ENCODE peak calls at places on chromosome 5, in six cellular contexts. M, L, O, P, J and Y are unnamed samples.

GRCh38 chr5:63293317-63293716 is 668.9 kb downstream of the HTR1A start:
- DNase-seq in L (no peak), O (no peak), P (no peak), M (no peak), J (no peak), Y (no peak)

GRCh38 chr5:112492291-112492690 is 73.2 kb upstream of the EPB41L4A start:
- DNase-seq in P (peak; percentile 70), L (peak; percentile 74), O (peak; percentile 56), M (no peak), J (peak; percentile 69), Y (peak; percentile 70)

GRCh38 chr5:142686210-142686734 is 382 bp upstream of the FGF1 start:
- DNase-seq in P (no peak), L (peak; percentile 18), O (no peak), M (peak; percentile 74), J (no peak), Y (no peak)

GRCh38 chr5:179238628-179238970 is 106.7 kb downstream of the ADAMTS2 start:
- DNase-seq in L (no peak), O (no peak), P (no peak), M (peak; percentile 38), J (no peak), Y (no peak)

GRCh38 chr5:147693238-147693637 is 89.3 kb downstream of the JAKMIP2 start:
- DNase-seq in J (no peak), M (no peak), L (no peak), O (no peak), P (no peak), Y (no peak)

GRCh38 chr5:78907255-78907886 is 77.7 kb downstream of the ARSB start:
- DNase-seq in J (no peak), L (no peak), P (peak; percentile 91), O (peak; percentile 32), M (peak; percentile 74), Y (no peak)

GRCh38 chr5:68245325-68245724 is 29.8 kb downstream of the PIK3R1 start:
- DNase-seq in J (no peak), M (no peak), O (no peak), L (peak; percentile 45), P (no peak), Y (no peak)

GRCh38 chr5:176817864-176818377 is 7.6 kb downstream of the UNC5A start:
- DNase-seq in J (no peak), L (peak; percentile 95), M (no peak), P (peak; percentile 27), O (no peak), Y (no peak)

GRCh38 chr5:94793816-94794198 is 175.3 kb downstream of the SLF1 start:
- DNase-seq in M (no peak), J (no peak), P (peak; percentile 19), O (no peak), L (no peak), Y (no peak)

GRCh38 chr5:168324864-168325615 is 33.6 kb downstream of the WWC1 start:
- DNase-seq in O (no peak), M (peak; percentile 31), P (no peak), J (peak; percentile 52), L (no peak), Y (no peak)

GRCh38 chr5:63155310-63155631 is 576.7 kb downstream of the LRRC70 start:
- DNase-seq in P (no peak), M (no peak), L (no peak), J (no peak), O (no peak), Y (no peak)

GRCh38 chr5:38453506-38453905 is 102.9 kb downstream of the LIFR start:
- DNase-seq in M (no peak), J (no peak), O (no peak), L (no peak), P (no peak), Y (no peak)

GRCh38 chr5:107542831-107543231 is 127.9 kb downstream of the EFNA5 start:
- DNase-seq in P (peak; percentile 91), M (peak; percentile 93), J (peak; percentile 81), O (peak; percentile 74), L (no peak), Y (peak; percentile 90)

GRCh38 chr5:58002318-58002717 is 457.6 kb downstream of the PLK2 start:
- DNase-seq in L (no peak), M (no peak), P (peak; percentile 41), O (no peak), J (no peak), Y (no peak)

GRCh38 chr5:57598097-57598496 is 115.5 kb upstream of the ACTBL2 start:
- DNase-seq in M (no peak), O (no peak), L (no peak), J (no peak), P (no peak), Y (no peak)

GRCh38 chr5:95931118-95931833 is 30.4 kb downstream of the ELL2 start:
- DNase-seq in O (no peak), P (no peak), M (no peak), J (no peak), L (no peak), Y (no peak)

GRCh38 chr5:158546748-158547147 is 553.0 kb downstream of the EBF1 start:
- DNase-seq in O (no peak), P (no peak), L (no peak), J (no peak), M (no peak), Y (no peak)

GRCh38 chr5:180330270-180330648 is 22.9 kb downstream of the GFPT2 start:
- DNase-seq in O (no peak), M (no peak), P (no peak), L (no peak), J (no peak), Y (no peak)

GRCh38 chr5:128596071-128596470 is 58.0 kb upstream of the FBN2 start:
- DNase-seq in P (peak; percentile 67), M (no peak), L (no peak), J (no peak), O (no peak), Y (no peak)

GRCh38 chr5:14417232-14417730 is 164.3 kb upstream of the OTULINL start:
- DNase-seq in O (no peak), M (no peak), L (no peak), J (no peak), P (peak; percentile 71), Y (no peak)

GRCh38 chr5:81232449-81233079 is 558 bp upstream of the CKMT2 start:
- DNase-seq in J (peak; percentile 26), M (peak; percentile 96), P (peak; percentile 58), O (peak; percentile 85), L (no peak), Y (peak; percentile 91)

GRCh38 chr5:104652271-104652861 is 1089.8 kb upstream of the NUDT12 start:
- DNase-seq in P (no peak), L (peak; percentile 64), M (no peak), J (no peak), O (no peak), Y (no peak)

GRCh38 chr5:17127743-17128231 is 89.6 kb upstream of the BASP1 start:
- DNase-seq in M (no peak), L (no peak), P (peak; percentile 63), J (no peak), O (no peak), Y (no peak)

GRCh38 chr5:1525624-1525985 is 1.8 kb upstream of the LPCAT1 start:
- DNase-seq in P (no peak), O (no peak), J (peak; percentile 6), L (no peak), M (no peak), Y (peak; percentile 53)

GRCh38 chr5:1523793-1524480 is at the start of gene LPCAT1:
- DNase-seq in M (peak; percentile 88), J (peak; percentile 74), P (peak; percentile 81), L (peak; percentile 90), O (peak; percentile 87), Y (peak; percentile 70)

GRCh38 chr5:1526151-1526631 is 2.4 kb upstream of the LPCAT1 start:
- DNase-seq in L (no peak), P (no peak), M (peak; percentile 35), O (no peak), J (peak; percentile 5), Y (peak; percentile 54)

GRCh38 chr5:1524481-1524798 is 680 bp upstream of the LPCAT1 start:
- DNase-seq in M (peak; percentile 66), P (no peak), J (no peak), O (no peak), L (no peak), Y (peak; percentile 57)

DNA sequence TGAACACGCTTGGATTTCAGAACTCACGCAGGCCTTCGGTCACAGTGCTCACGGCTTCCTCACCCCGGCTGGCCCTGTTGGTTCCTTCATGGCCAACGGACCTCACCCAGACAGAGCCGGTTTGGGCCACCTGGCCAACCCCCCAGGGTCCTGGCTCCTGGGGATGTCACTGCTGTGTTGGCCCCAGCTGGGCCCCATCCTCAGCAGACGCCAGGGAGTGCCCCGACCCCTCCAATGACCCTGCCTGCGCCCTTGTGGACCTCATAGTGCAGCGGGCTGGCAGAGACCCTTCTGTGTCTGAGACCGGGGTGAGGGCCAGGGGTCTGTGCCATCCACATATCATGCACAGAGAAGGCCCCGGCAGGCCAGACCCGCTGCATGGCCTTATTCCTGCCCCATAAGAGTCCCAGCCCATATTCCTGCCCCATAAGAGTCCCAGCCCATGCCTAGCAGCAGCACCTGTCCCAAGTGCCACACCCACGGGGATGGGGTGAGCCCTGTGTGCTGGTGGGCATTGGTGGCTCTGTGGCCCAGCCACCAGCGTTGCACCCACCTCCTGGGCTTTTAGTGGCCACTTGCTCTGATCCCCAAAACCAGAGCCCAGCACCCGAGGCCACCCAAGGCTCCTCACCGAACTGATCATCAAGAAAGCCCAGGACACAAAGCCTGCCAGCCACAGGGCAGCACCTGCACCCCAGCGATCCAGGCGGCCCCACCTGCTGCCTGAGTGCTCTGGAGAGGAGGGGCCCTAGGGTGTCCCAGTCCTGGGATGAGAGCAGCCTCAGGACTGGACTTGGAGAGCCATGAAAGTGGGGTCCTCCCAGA is 1.3 kb upstream of the LPCAT1 start:
- DNase-seq in J (no peak), O (no peak), M (peak; percentile 66), P (no peak), L (no peak), Y (peak; percentile 57)
- H3K4me3 ChIP-seq in J (no peak overlapping the region), O (peak overlapping the region; percentile 79), M (no peak overlapping the region), P (no peak overlapping the region), L (no peak overlapping the region), Y (no peak overlapping the region)

GRCh38 chr5:7518947-7519560 is 123.1 kb downstream of the ADCY2 start:
- DNase-seq in M (no peak), O (no peak), P (no peak), J (no peak), L (peak; percentile 55), Y (no peak)
- TF ChIP-seq CTCF in M (no peak), O (no peak), P (no peak), J (no peak), L (peak; percentile 53), Y (no peak)

GRCh38 chr5:139796061-139796806 is 626 bp downstream of the PSD2 start:
- DNase-seq in J (no peak), L (peak; percentile 75), M (no peak), O (no peak), P (no peak), Y (no peak)

GRCh38 chr5:139795074-139796001 is at the start of gene PSD2:
- DNase-seq in J (peak; percentile 31), O (peak; percentile 22), L (peak; percentile 78), M (no peak), P (peak; percentile 15), Y (no peak)

GRCh38 chr5:139797856-139798510 is 2.4 kb downstream of the PSD2 start:
- DNase-seq in M (no peak), J (no peak), L (no peak), P (no peak), O (no peak), Y (no peak)

GRCh38 chr5:139798883-139799282 is 3.3 kb downstream of the PSD2 start:
- DNase-seq in P (no peak), M (no peak), O (no peak), J (no peak), L (no peak), Y (no peak)

GRCh38 chr5:139797335-139797734 is 1.7 kb downstream of the PSD2 start:
- DNase-seq in L (no peak), J (no peak), O (no peak), M (no peak), P (no peak), Y (no peak)
- H3K27me3 ChIP-seq in L (peaks cover 100% of the 10 kb centered on the region), J (no peaks in the 10 kb centered on the region), O (peaks cover 87% of the 10 kb centered on the region), M (peaks cover 69% of the 10 kb centered on the region), P (peaks cover 98% of the 10 kb centered on the region), Y (peaks cover 14% of the 10 kb centered on the region)

GRCh38 chr5:135466178-135467050 is 14.3 kb upstream of the TIFAB start:
- DNase-seq in L (peak; percentile 93), O (peak; percentile 71), P (peak; percentile 79), M (peak; percentile 81), J (peak; percentile 70), Y (peak; percentile 79)
- H3K4me3 ChIP-seq in L (peak overlapping the region; percentile 32), O (peak overlapping the region; percentile 60), P (peak overlapping the region; percentile 10), M (peak overlapping the region; percentile 1), J (no peak overlapping the region), Y (no peak overlapping the region)